ENCODE peak calls at places on chromosome 1, in four cellular contexts. One of them, this sample, is unnamed.

GRCh38 chr1:149962736-149963135 is 26.1 kb upstream of the MTMR11 start:
- DNase-seq in esophagus muscularis mucosa: no peak
- DNase-seq in ovary: no peak
- DNase-seq in transverse colon: no peak
- DNase-seq in this sample: no peak

GRCh38 chr1:183167676-183168075 is 18.4 kb upstream of the LAMC2 start:
- DNase-seq in ovary: no peak
- DNase-seq in transverse colon: no peak
- DNase-seq in esophagus muscularis mucosa: no peak
- DNase-seq in this sample: no peak

GRCh38 chr1:206419783-206420182 is 50.5 kb upstream of the IKBKE start:
- DNase-seq in transverse colon: no peak
- DNase-seq in ovary: no peak
- DNase-seq in esophagus muscularis mucosa: no peak
- DNase-seq in this sample: no peak

GRCh38 chr1:41639332-41639936 is 155.0 kb upstream of the EDN2 start:
- DNase-seq in ovary: no peak
- DNase-seq in esophagus muscularis mucosa: no peak
- DNase-seq in transverse colon: no peak
- DNase-seq in this sample: no peak

GRCh38 chr1:230185076-230186001 is 118.3 kb downstream of the GALNT2 start:
- DNase-seq in ovary: no peak
- DNase-seq in esophagus muscularis mucosa: peak; percentile 77
- DNase-seq in transverse colon: no peak
- DNase-seq in this sample: no peak

GRCh38 chr1:55040083-55040952 is 970 bp downstream of the PCSK9 start:
- DNase-seq in esophagus muscularis mucosa: no peak
- DNase-seq in ovary: no peak
- DNase-seq in transverse colon: no peak
- DNase-seq in this sample: no peak

GRCh38 chr1:53256744-53257453 is 18.6 kb upstream of the MAGOH start:
- DNase-seq in esophagus muscularis mucosa: no peak
- DNase-seq in transverse colon: no peak
- DNase-seq in ovary: no peak
- DNase-seq in this sample: no peak

GRCh38 chr1:240803151-240803550 is 191.2 kb upstream of the GREM2 start:
- DNase-seq in esophagus muscularis mucosa: no peak
- DNase-seq in transverse colon: no peak
- DNase-seq in ovary: no peak
- DNase-seq in this sample: no peak

GRCh38 chr1:220135755-220136154 is 41.8 kb downstream of the IARS2 start:
- DNase-seq in ovary: no peak
- DNase-seq in esophagus muscularis mucosa: no peak
- DNase-seq in transverse colon: no peak
- DNase-seq in this sample: no peak

GRCh38 chr1:221373795-221374194 is 368.1 kb downstream of the DUSP10 start:
- DNase-seq in transverse colon: no peak
- DNase-seq in ovary: no peak
- DNase-seq in esophagus muscularis mucosa: no peak
- DNase-seq in this sample: no peak

GRCh38 chr1:228009116-228009827 is 2.5 kb downstream of the WNT3A start:
- DNase-seq in ovary: no peak
- DNase-seq in transverse colon: no peak
- DNase-seq in esophagus muscularis mucosa: peak; percentile 85
- DNase-seq in this sample: no peak

GRCh38 chr1:35574655-35575400 is 1.7 kb downstream of the TFAP2E start:
- DNase-seq in ovary: no peak
- DNase-seq in transverse colon: no peak
- DNase-seq in esophagus muscularis mucosa: no peak
- DNase-seq in this sample: no peak

GRCh38 chr1:224301391-224301790 is 28.6 kb downstream of the NVL start:
- DNase-seq in ovary: no peak
- DNase-seq in esophagus muscularis mucosa: no peak
- DNase-seq in transverse colon: no peak
- DNase-seq in this sample: no peak

GRCh38 chr1:84975035-84975434 is 21.9 kb downstream of the MCOLN2 start:
- DNase-seq in esophagus muscularis mucosa: no peak
- DNase-seq in transverse colon: no peak
- DNase-seq in ovary: no peak
- DNase-seq in this sample: no peak

GRCh38 chr1:84969489-84970250 is 27.2 kb downstream of the MCOLN2 start:
- DNase-seq in ovary: no peak
- DNase-seq in esophagus muscularis mucosa: no peak
- DNase-seq in transverse colon: no peak
- DNase-seq in this sample: no peak

GRCh38 chr1:84972377-84972987 is 24.4 kb downstream of the MCOLN2 start:
- DNase-seq in transverse colon: no peak
- DNase-seq in esophagus muscularis mucosa: no peak
- DNase-seq in ovary: no peak
- DNase-seq in this sample: no peak

GRCh38 chr1:84971957-84972356 is 25.0 kb downstream of the MCOLN2 start:
- DNase-seq in esophagus muscularis mucosa: no peak
- DNase-seq in ovary: no peak
- DNase-seq in transverse colon: no peak
- DNase-seq in this sample: no peak

DNA sequence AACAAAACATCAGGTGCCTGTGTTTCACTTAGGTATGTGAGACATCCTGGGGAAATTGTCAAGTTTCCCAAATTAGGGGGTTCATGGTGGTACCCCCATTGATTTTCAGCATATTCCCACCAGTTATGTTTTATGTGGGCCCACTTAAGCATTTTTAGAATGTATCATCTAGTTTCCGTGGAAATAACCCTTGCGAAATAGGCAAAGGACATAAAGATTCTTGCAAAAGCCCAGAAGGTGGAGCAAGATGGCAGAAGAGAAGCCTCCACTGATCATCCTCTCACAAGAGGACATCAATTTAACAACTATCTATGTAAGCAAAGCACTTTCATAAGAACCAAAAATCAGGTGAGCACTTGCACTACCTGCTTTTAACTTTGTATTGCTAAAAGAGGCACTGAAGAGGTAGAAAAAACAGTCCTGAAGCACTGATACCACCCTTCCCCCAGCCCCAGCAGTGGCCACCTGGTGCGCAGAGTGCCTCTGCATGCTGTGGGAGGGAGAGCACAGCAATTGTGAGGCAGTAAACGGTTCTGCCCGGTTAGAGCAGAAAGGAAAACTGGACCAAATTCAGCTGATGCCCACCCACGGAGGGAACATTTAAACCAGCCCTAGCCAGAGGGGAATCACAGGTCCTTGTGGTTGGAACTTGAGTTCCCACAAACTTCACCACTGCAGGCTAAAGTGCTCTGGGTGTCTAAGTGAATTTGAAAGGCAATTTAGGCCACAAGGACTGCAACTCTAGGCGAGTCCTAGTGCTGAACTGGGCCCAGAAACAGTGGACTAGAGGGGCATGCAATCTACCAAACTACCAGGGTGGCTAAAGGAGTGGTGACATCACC is 23.2 kb downstream of the MCOLN2 start:
- DNase-seq in transverse colon: no peak
- DNase-seq in ovary: no peak
- DNase-seq in esophagus muscularis mucosa: no peak
- DNase-seq in this sample: no peak
- H3K4me1 ChIP-seq in transverse colon: no peaks in the 10 kb centered on the region
- H3K4me1 ChIP-seq in ovary: no peaks in the 10 kb centered on the region
- H3K4me1 ChIP-seq in esophagus muscularis mucosa: no peaks in the 10 kb centered on the region
- H3K4me1 ChIP-seq in this sample: no peaks in the 10 kb centered on the region

DNA sequence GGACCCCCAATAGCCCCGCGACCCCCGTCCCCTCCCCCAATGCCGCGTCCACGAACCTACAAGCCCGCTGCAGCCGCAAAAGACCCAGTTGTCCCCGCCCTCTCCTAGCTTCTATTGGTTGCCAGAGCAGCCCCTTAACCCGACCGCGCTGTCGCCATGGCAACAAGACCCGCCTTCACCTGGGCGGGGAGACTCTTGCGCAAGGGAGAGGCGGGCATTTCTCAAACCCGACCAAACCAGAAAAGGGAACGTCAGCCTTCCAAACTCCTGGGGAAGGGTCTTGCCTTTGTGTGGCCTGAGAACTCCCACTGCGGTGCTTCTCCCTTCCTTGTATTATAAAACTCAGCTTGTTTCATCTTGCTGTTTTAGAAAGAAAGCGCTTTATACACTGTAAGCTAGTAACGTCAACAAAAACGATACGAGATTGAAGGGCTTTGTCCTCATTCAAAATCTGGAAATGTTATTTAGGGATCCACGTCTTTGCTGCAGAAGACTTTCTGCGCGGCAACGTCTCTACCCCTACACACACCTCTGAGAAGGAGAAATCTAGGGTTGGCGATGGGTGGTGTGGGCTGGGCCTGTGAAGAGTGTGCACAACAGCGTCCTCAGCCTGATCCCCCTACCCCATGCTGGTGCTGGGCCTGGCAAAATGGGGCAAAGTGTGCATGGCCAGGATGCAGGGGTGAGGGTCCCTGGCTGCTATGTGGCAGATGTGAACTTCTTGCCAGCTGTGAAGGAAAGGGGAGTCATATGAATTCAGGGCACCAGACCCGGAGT is at the start of gene TMEM9:
- DNase-seq in ovary: peak; percentile 99
- DNase-seq in transverse colon: peak; percentile 98
- DNase-seq in esophagus muscularis mucosa: peak; percentile 99
- DNase-seq in this sample: peak; percentile 98
- TF ChIP-seq POLR2A in ovary: peak; percentile 42
- TF ChIP-seq POLR2A in transverse colon: no peak
- TF ChIP-seq POLR2A in esophagus muscularis mucosa: no peak
- TF ChIP-seq POLR2A in this sample: peak; percentile 48

DNA sequence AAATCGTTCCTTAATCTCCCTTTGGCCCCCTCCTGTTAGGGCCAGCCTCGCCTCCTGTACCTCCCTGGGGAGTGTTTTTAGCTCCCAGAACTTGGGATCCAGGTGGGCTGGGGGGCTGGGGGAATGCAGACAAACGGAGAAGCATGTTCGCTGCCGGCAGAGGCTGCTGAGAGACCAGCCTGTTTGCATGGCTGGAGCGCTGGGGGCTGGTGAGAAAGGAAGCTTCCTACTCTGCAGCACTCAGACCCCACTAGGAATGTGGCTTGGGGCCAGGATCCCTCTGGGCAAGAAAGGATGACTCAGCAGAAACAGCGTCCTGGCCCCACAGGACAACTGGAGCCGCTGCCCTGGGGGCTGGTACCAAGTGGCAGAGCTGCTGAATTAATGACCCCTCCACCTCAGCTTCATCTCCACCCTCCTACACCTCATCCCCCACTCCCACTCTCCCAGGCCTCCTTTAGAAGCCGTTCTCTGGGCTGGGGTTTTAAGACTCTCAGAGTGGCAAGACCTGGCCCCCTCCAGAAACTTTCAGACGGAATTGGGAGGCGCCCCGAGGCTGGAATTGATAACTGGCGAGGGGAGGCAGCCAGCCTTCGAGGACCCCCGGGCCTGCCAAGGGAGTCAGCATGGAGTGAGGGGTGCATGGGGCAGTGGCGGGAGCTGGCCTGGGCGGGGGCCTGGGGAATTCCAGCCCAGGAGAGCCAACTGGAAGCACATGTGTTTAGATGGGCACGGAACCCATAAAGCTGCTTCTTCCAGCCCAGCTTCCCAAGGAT is 28.5 kb upstream of the EPS8L3 start:
- DNase-seq in transverse colon: peak; percentile 67
- DNase-seq in esophagus muscularis mucosa: no peak
- DNase-seq in ovary: peak; percentile 91
- DNase-seq in this sample: no peak
- H3K4me3 ChIP-seq in transverse colon: no peak overlapping the region
- H3K4me3 ChIP-seq in esophagus muscularis mucosa: no peak overlapping the region
- H3K4me3 ChIP-seq in ovary: no peak overlapping the region
- H3K4me3 ChIP-seq in this sample: no peak overlapping the region

GRCh38 chr1:178609015-178609414 is 96.1 kb downstream of the TEX35 start:
- DNase-seq in transverse colon: no peak
- DNase-seq in ovary: no peak
- DNase-seq in esophagus muscularis mucosa: no peak
- DNase-seq in this sample: no peak
- H3K4me1 ChIP-seq in transverse colon: no peaks in the 10 kb centered on the region
- H3K4me1 ChIP-seq in ovary: no peaks in the 10 kb centered on the region
- H3K4me1 ChIP-seq in esophagus muscularis mucosa: peaks cover 9% of the 10 kb centered on the region
- H3K4me1 ChIP-seq in this sample: no peaks in the 10 kb centered on the region

DNA sequence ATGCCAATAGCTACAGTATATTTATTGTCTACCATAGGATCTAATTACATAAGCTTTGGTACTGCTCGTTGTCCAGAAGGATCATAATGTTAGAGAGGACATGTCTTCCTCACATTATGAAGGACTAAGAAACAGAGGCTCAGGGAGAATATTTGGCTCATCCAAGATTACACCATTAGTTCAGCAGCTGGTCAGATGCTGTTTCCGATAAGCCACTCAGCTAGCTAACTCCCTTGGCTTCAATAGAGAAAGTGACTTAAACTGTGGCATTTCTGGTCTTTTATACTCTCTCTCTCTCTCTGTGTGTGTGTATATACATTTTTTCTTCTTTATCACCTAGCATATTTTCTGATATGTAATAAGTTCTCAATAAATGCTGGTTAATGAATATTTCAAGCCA is 70.4 kb downstream of the DDR2 start:
- DNase-seq in ovary: no peak
- DNase-seq in esophagus muscularis mucosa: no peak
- DNase-seq in transverse colon: no peak
- DNase-seq in this sample: no peak
- TF ChIP-seq POLR2A in ovary: no peak
- TF ChIP-seq POLR2A in esophagus muscularis mucosa: no peak
- TF ChIP-seq POLR2A in transverse colon: no peak
- TF ChIP-seq POLR2A in this sample: no peak

GRCh38 chr1:40059960-40060337 is 19.4 kb downstream of the CAP1 start:
- DNase-seq in ovary: no peak
- DNase-seq in esophagus muscularis mucosa: no peak
- DNase-seq in transverse colon: no peak
- DNase-seq in this sample: no peak
- H3K4me3 ChIP-seq in ovary: no peak overlapping the region
- H3K4me3 ChIP-seq in esophagus muscularis mucosa: no peak overlapping the region
- H3K4me3 ChIP-seq in transverse colon: no peak overlapping the region
- H3K4me3 ChIP-seq in this sample: no peak overlapping the region

GRCh38 chr1:8764301-8764937 is 53.0 kb downstream of the RERE start:
- DNase-seq in esophagus muscularis mucosa: no peak
- DNase-seq in ovary: no peak
- DNase-seq in transverse colon: no peak
- DNase-seq in this sample: no peak

GRCh38 chr1:8765253-8765652 is 52.2 kb downstream of the RERE start:
- DNase-seq in ovary: no peak
- DNase-seq in esophagus muscularis mucosa: no peak
- DNase-seq in transverse colon: peak; percentile 19
- DNase-seq in this sample: no peak

GRCh38 chr1:8767006-8767405 is 50.4 kb downstream of the RERE start:
- DNase-seq in ovary: no peak
- DNase-seq in esophagus muscularis mucosa: no peak
- DNase-seq in transverse colon: no peak
- DNase-seq in this sample: no peak

DNA sequence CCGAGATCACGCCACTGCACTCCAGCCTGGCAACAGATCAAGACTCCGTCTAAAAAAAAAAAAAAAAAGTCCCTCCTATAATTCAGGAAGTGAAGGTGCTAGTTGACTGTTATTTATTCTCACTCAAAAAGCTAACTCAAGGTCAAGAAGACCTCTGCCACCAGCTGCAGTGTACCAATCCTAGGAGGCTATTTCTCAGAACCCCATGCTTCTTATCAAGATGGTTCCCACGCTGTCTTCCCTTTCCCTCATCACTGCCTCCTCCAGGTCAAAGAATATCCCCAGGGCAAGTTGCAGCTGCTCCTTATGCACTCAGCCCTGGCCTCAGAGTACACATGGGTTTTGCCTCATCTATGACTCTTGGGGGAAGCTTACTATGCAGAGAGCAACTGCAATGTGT is 53.6 kb downstream of the RERE start:
- DNase-seq in transverse colon: no peak
- DNase-seq in esophagus muscularis mucosa: no peak
- DNase-seq in ovary: no peak
- DNase-seq in this sample: no peak
- H3K4me1 ChIP-seq in transverse colon: no peaks in the 10 kb centered on the region
- H3K4me1 ChIP-seq in esophagus muscularis mucosa: peaks cover 39% of the 10 kb centered on the region
- H3K4me1 ChIP-seq in ovary: peaks cover 4% of the 10 kb centered on the region
- H3K4me1 ChIP-seq in this sample: peaks cover 11% of the 10 kb centered on the region